ENCODE peak calls at places on chromosomes 11 and 22, in ten cellular contexts. M is NCI-H748 treated with DMSO at 0.1 percent for 48 hours; I is cardiac muscle cell; Y is naive B cell; P is stimulated activated naive CD8-positive, alpha-beta T cell treated with anti-CD3 and anti-CD28 coated beads, Interleukin-15, Interleukin-2, amounts not matched to agents 100 U/mL and 50 U/mL, for 24 hours; S is activated naive CD8-positive, alpha-beta T cell treated with anti-CD3 and anti-CD28 coated beads, Interleukin-2, amount 50 U/mL, for 24 hours; G is NCI-H1105 treated with DMSO at 0.1 percent for 48 hours; L is activated T-cell treated with anti-CD3 and anti-CD28 coated beads for 1 hour; D is NCI-H524 treated with DMSO at 0.1 percent for 48 hours; W is HCEC 1CT. X is an unnamed sample.

GRCh38 chr22:44550666-44551491 is 52.8 kb upstream of the RTL6 start:
- DNase-seq in D (no peak), G (no peak), S (peak; percentile 22), Y (no peak), L (no peak), M (no peak), I (peak; percentile 98), P (peak; percentile 44), W (peak; percentile 98), X (no peak)

GRCh38 chr11:10931761-10932700 is 74.2 kb upstream of the ZBED5 start:
- DNase-seq in L (no peak), I (peak; percentile 61), M (peak; percentile 65), P (no peak), W (no peak), G (peak; percentile 30), D (no peak), Y (no peak), S (no peak), X (no peak)

GRCh38 chr11:29432719-29433325 is 584.0 kb downstream of the KCNA4 start:
- DNase-seq in P (no peak), D (no peak), L (no peak), G (peak; percentile 36), M (no peak), Y (no peak), I (peak; percentile 40), S (no peak), W (peak; percentile 3), X (no peak)

GRCh38 chr11:66581261-66581660 is 11.6 kb downstream of the CCDC87 start:
- DNase-seq in W (no peak), P (no peak), S (no peak), D (no peak), M (no peak), L (no peak), I (no peak), G (no peak), Y (no peak), X (no peak)

GRCh38 chr11:9601041-9601875 is 27.8 kb downstream of the WEE1 start:
- DNase-seq in P (peak; percentile 76), I (peak; percentile 84), D (no peak), L (peak; percentile 20), G (no peak), S (peak; percentile 74), M (no peak), Y (peak; percentile 78), W (peak; percentile 29), X (peak; percentile 22)

GRCh38 chr11:64741393-64742086 is 2.4 kb downstream of the RASGRP2 start:
- DNase-seq in L (no peak), S (no peak), D (no peak), P (no peak), W (no peak), Y (no peak), M (no peak), I (no peak), G (no peak), X (no peak)

GRCh38 chr11:65539401-65540289 is 14.8 kb downstream of the SCYL1 start:
- DNase-seq in S (no peak), W (no peak), G (peak; percentile 72), Y (no peak), M (peak; percentile 58), D (no peak), P (no peak), I (no peak), L (no peak), X (no peak)

GRCh38 chr11:57901756-57902155 is 121.9 kb upstream of the OR9Q1 start:
- DNase-seq in Y (no peak), I (no peak), D (no peak), P (no peak), W (no peak), M (no peak), S (no peak), G (no peak), L (no peak), X (no peak)

GRCh38 chr22:36765943-36766450 is 9.9 kb downstream of the IFT27 start:
- DNase-seq in Y (no peak), P (no peak), W (peak; percentile 34), L (no peak), I (peak; percentile 22), D (no peak), M (no peak), G (no peak), S (no peak), X (no peak)